ENCODE peak calls at places on chromosomes 13 and 19, in seven cellular contexts. One of them, this sample, is unnamed.

GRCh38 chr13:38167164-38167822 is 182.4 kb upstream of the UFM1 start:
- DNase-seq in adrenal gland: no peak
- DNase-seq in cardiac muscle cell: no peak
- DNase-seq in neural progenitor cell: no peak
- DNase-seq in AG10803: no peak
- DNase-seq in colonic mucosa: no peak
- DNase-seq in A673: no peak
- DNase-seq in this sample: no peak

GRCh38 chr13:29908411-29908810 is 58.0 kb upstream of the UBL3 start:
- DNase-seq in adrenal gland: no peak
- DNase-seq in cardiac muscle cell: no peak
- DNase-seq in neural progenitor cell: no peak
- DNase-seq in AG10803: peak; percentile 95
- DNase-seq in colonic mucosa: no peak
- DNase-seq in A673: no peak
- DNase-seq in this sample: peak; percentile 65

GRCh38 chr13:100203696-100204367 is 114.9 kb downstream of the PCCA start:
- DNase-seq in adrenal gland: no peak
- DNase-seq in cardiac muscle cell: no peak
- DNase-seq in neural progenitor cell: no peak
- DNase-seq in AG10803: peak; percentile 63
- DNase-seq in colonic mucosa: no peak
- DNase-seq in A673: peak; percentile 11
- DNase-seq in this sample: peak; percentile 29

GRCh38 chr19:10699650-10700335 is 1.4 kb upstream of the QTRT1 start:
- DNase-seq in adrenal gland: peak; percentile 85
- DNase-seq in cardiac muscle cell: peak; percentile 58
- DNase-seq in neural progenitor cell: peak; percentile 70
- DNase-seq in AG10803: peak; percentile 50
- DNase-seq in colonic mucosa: peak; percentile 76
- DNase-seq in A673: peak; percentile 81
- DNase-seq in this sample: peak; percentile 73

GRCh38 chr13:37413161-37413560 is 185.4 kb downstream of the POSTN start:
- DNase-seq in adrenal gland: no peak
- DNase-seq in cardiac muscle cell: no peak
- DNase-seq in neural progenitor cell: no peak
- DNase-seq in AG10803: no peak
- DNase-seq in colonic mucosa: no peak
- DNase-seq in A673: no peak
- DNase-seq in this sample: no peak

GRCh38 chr13:45989607-45990006 is 62.9 kb downstream of the ZC3H13 start:
- DNase-seq in adrenal gland: no peak
- DNase-seq in cardiac muscle cell: no peak
- DNase-seq in neural progenitor cell: no peak
- DNase-seq in AG10803: peak; percentile 82
- DNase-seq in colonic mucosa: no peak
- DNase-seq in A673: no peak
- DNase-seq in this sample: peak; percentile 83

GRCh38 chr19:55152017-55152416 is 3.0 kb upstream of the TNNT1 start:
- DNase-seq in adrenal gland: no peak
- DNase-seq in cardiac muscle cell: no peak
- DNase-seq in neural progenitor cell: no peak
- DNase-seq in AG10803: no peak
- DNase-seq in colonic mucosa: no peak
- DNase-seq in A673: peak; percentile 84
- DNase-seq in this sample: no peak

GRCh38 chr13:24511019-24511823 is 1.4 kb downstream of the PARP4 start:
- DNase-seq in adrenal gland: no peak
- DNase-seq in cardiac muscle cell: no peak
- DNase-seq in neural progenitor cell: peak; percentile 11
- DNase-seq in AG10803: peak; percentile 84
- DNase-seq in colonic mucosa: peak; percentile 66
- DNase-seq in A673: peak; percentile 73
- DNase-seq in this sample: peak; percentile 82

GRCh38 chr13:113446488-113446854 is 6.8 kb downstream of the ADPRHL1 start:
- DNase-seq in adrenal gland: no peak
- DNase-seq in cardiac muscle cell: no peak
- DNase-seq in neural progenitor cell: no peak
- DNase-seq in AG10803: no peak
- DNase-seq in colonic mucosa: no peak
- DNase-seq in A673: no peak
- DNase-seq in this sample: no peak

GRCh38 chr19:2523630-2524311 is 47.8 kb downstream of the GADD45B start:
- DNase-seq in adrenal gland: no peak
- DNase-seq in cardiac muscle cell: no peak
- DNase-seq in neural progenitor cell: peak; percentile 54
- DNase-seq in AG10803: peak; percentile 83
- DNase-seq in colonic mucosa: no peak
- DNase-seq in A673: peak; percentile 54
- DNase-seq in this sample: no peak

GRCh38 chr13:25902946-25903345 is 148.9 kb downstream of the SHISA2 start:
- DNase-seq in adrenal gland: no peak
- DNase-seq in cardiac muscle cell: no peak
- DNase-seq in neural progenitor cell: no peak
- DNase-seq in AG10803: no peak
- DNase-seq in colonic mucosa: no peak
- DNase-seq in A673: no peak
- DNase-seq in this sample: no peak

GRCh38 chr13:52749446-52749845 is 9.8 kb upstream of the CNMD start:
- DNase-seq in adrenal gland: no peak
- DNase-seq in cardiac muscle cell: no peak
- DNase-seq in neural progenitor cell: no peak
- DNase-seq in AG10803: no peak
- DNase-seq in colonic mucosa: no peak
- DNase-seq in A673: no peak
- DNase-seq in this sample: no peak

GRCh38 chr19:11101057-11101456 is 11.8 kb downstream of the LDLR start:
- DNase-seq in adrenal gland: no peak
- DNase-seq in cardiac muscle cell: no peak
- DNase-seq in neural progenitor cell: no peak
- DNase-seq in AG10803: no peak
- DNase-seq in colonic mucosa: no peak
- DNase-seq in A673: no peak
- DNase-seq in this sample: no peak

GRCh38 chr13:76982051-76982450 is 9.8 kb upstream of the CLN5 start:
- DNase-seq in adrenal gland: no peak
- DNase-seq in cardiac muscle cell: no peak
- DNase-seq in neural progenitor cell: no peak
- DNase-seq in AG10803: no peak
- DNase-seq in colonic mucosa: no peak
- DNase-seq in A673: no peak
- DNase-seq in this sample: no peak

GRCh38 chr19:23946569-23946968 is 31.9 kb downstream of the ZNF726 start:
- DNase-seq in adrenal gland: no peak
- DNase-seq in cardiac muscle cell: no peak
- DNase-seq in neural progenitor cell: no peak
- DNase-seq in AG10803: no peak
- DNase-seq in colonic mucosa: no peak
- DNase-seq in A673: no peak
- DNase-seq in this sample: no peak

GRCh38 chr19:58543826-58544590 is at the start of gene TRIM28:
- DNase-seq in adrenal gland: peak; percentile 99
- DNase-seq in cardiac muscle cell: peak; percentile 98
- DNase-seq in neural progenitor cell: peak; percentile 99
- DNase-seq in AG10803: peak; percentile 99
- DNase-seq in colonic mucosa: peak; percentile 99
- DNase-seq in A673: peak; percentile 100
- DNase-seq in this sample: peak; percentile 99

GRCh38 chr13:79901336-79901735 is 420.4 kb downstream of the NDFIP2 start:
- DNase-seq in adrenal gland: no peak
- DNase-seq in cardiac muscle cell: no peak
- DNase-seq in neural progenitor cell: peak; percentile 8
- DNase-seq in AG10803: no peak
- DNase-seq in colonic mucosa: no peak
- DNase-seq in A673: peak; percentile 93
- DNase-seq in this sample: peak; percentile 61

GRCh38 chr13:26061947-26062346 is 10.1 kb upstream of the SHISA2 start:
- DNase-seq in adrenal gland: no peak
- DNase-seq in cardiac muscle cell: no peak
- DNase-seq in neural progenitor cell: no peak
- DNase-seq in AG10803: peak; percentile 66
- DNase-seq in colonic mucosa: no peak
- DNase-seq in A673: no peak
- DNase-seq in this sample: peak; percentile 67

GRCh38 chr19:45981350-45981749 is 7.7 kb upstream of the NOVA2 start:
- DNase-seq in adrenal gland: peak; percentile 80
- DNase-seq in cardiac muscle cell: no peak
- DNase-seq in neural progenitor cell: no peak
- DNase-seq in AG10803: peak; percentile 9
- DNase-seq in colonic mucosa: no peak
- DNase-seq in A673: no peak
- DNase-seq in this sample: peak; percentile 33

GRCh38 chr19:610801-611505 is 21.3 kb downstream of the HCN2 start:
- DNase-seq in adrenal gland: peak; percentile 85
- DNase-seq in cardiac muscle cell: no peak
- DNase-seq in neural progenitor cell: no peak
- DNase-seq in AG10803: peak; percentile 74
- DNase-seq in colonic mucosa: no peak
- DNase-seq in A673: peak; percentile 98
- DNase-seq in this sample: peak; percentile 77
- H3K4me3 ChIP-seq in adrenal gland: peak overlapping the region; percentile 50
- H3K4me3 ChIP-seq in cardiac muscle cell: no peak overlapping the region
- H3K4me3 ChIP-seq in neural progenitor cell: no peak overlapping the region
- H3K4me3 ChIP-seq in AG10803: no peak overlapping the region
- H3K4me3 ChIP-seq in colonic mucosa: peak overlapping the region; percentile 15
- H3K4me3 ChIP-seq in A673: peak overlapping the region; percentile 32
- H3K4me3 ChIP-seq in this sample: no peak overlapping the region

GRCh38 chr19:18321729-18322091 is 1.2 kb downstream of the LSM4 start:
- DNase-seq in adrenal gland: no peak
- DNase-seq in cardiac muscle cell: no peak
- DNase-seq in neural progenitor cell: no peak
- DNase-seq in AG10803: no peak
- DNase-seq in colonic mucosa: no peak
- DNase-seq in A673: peak; percentile 40
- DNase-seq in this sample: peak; percentile 40

GRCh38 chr19:18320865-18321728 is 1.8 kb downstream of the LSM4 start:
- DNase-seq in adrenal gland: no peak
- DNase-seq in cardiac muscle cell: no peak
- DNase-seq in neural progenitor cell: no peak
- DNase-seq in AG10803: no peak
- DNase-seq in colonic mucosa: peak; percentile 88
- DNase-seq in A673: no peak
- DNase-seq in this sample: no peak

GRCh38 chr19:18322318-18322758 is 538 bp downstream of the LSM4 start:
- DNase-seq in adrenal gland: no peak
- DNase-seq in cardiac muscle cell: peak; percentile 63
- DNase-seq in neural progenitor cell: peak; percentile 81
- DNase-seq in AG10803: peak; percentile 59
- DNase-seq in colonic mucosa: peak; percentile 87
- DNase-seq in A673: peak; percentile 54
- DNase-seq in this sample: peak; percentile 68

GRCh38 chr19:18319591-18320135 is 3.2 kb downstream of the LSM4 start:
- DNase-seq in adrenal gland: no peak
- DNase-seq in cardiac muscle cell: no peak
- DNase-seq in neural progenitor cell: no peak
- DNase-seq in AG10803: no peak
- DNase-seq in colonic mucosa: peak; percentile 92
- DNase-seq in A673: no peak
- DNase-seq in this sample: no peak

DNA sequence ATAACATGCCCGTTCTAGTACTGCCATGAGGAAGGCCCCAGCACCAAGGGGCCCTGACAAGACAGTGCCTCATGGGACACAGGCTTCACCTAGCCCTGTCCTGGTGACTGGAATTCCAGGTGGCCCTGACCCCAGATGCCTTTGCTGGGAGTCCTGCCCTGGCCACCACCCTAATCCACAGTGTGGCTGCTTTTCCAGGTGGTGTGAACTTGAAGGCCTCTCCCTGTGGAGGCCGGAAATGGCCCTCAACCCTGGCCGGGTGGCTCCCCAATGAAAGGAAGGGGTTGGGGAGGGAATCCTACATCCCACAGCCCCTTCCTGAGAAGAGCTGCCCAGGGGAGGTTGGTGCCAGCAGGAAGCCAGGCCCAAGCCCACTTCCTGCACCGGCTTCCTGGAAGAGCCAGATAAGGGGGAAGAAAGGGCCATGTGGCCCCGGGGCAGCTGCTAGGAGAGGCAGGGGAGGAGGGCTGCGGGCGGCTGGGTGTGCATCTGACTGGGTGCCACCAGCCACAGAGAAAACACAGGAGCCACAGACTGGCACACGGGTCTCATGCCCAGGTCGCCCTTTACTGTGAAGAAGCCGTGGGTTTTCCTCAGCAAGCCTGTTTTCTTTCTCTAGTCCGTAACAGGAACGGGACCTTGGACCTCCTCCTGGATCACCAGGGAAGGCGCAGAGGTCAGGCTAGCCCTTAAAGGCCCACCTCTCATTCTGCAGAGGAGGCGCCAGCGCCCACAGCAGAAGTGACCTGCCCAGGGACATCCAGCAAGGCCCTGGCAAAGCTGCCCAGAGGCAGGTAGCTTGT is 4.7 kb downstream of the LSM4 start:
- DNase-seq in adrenal gland: no peak
- DNase-seq in cardiac muscle cell: no peak
- DNase-seq in neural progenitor cell: no peak
- DNase-seq in AG10803: no peak
- DNase-seq in colonic mucosa: no peak
- DNase-seq in A673: no peak
- DNase-seq in this sample: no peak
- H3K4me3 ChIP-seq in adrenal gland: no peak overlapping the region
- H3K4me3 ChIP-seq in cardiac muscle cell: no peak overlapping the region
- H3K4me3 ChIP-seq in neural progenitor cell: no peak overlapping the region
- H3K4me3 ChIP-seq in AG10803: no peak overlapping the region
- H3K4me3 ChIP-seq in colonic mucosa: no peak overlapping the region
- H3K4me3 ChIP-seq in A673: no peak overlapping the region
- H3K4me3 ChIP-seq in this sample: no peak overlapping the region

DNA sequence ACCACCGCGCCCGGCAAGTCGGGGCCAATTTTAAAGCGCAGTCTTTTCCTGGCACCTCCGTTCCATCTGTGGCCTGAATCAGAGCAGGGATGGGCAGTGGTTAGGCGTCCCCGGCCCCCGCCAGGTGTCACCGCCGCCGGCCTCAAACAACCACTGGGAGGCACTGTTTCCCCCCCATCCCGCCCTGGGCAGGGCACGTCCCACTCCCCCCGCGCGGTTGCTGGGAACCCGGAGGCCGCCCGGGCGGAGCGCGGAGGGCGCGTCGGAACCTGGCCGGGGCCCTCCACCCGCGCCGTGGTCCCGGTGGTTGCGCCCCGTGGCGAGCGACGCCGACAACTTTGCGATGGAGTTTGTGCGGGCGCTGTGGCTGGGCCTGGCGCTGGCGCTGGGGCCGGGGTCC is at the start of gene GRIN3B:
- DNase-seq in adrenal gland: no peak
- DNase-seq in cardiac muscle cell: peak; percentile 85
- DNase-seq in neural progenitor cell: peak; percentile 90
- DNase-seq in AG10803: peak; percentile 44
- DNase-seq in colonic mucosa: peak; percentile 65
- DNase-seq in A673: peak; percentile 81
- DNase-seq in this sample: peak; percentile 58
- H3K4me3 ChIP-seq in adrenal gland: no peak within 1 kb of the TSS
- H3K4me3 ChIP-seq in cardiac muscle cell: peak within 1 kb of the TSS; percentile 35
- H3K4me3 ChIP-seq in neural progenitor cell: peak within 1 kb of the TSS; percentile 73
- H3K4me3 ChIP-seq in AG10803: no peak within 1 kb of the TSS
- H3K4me3 ChIP-seq in colonic mucosa: no peak within 1 kb of the TSS
- H3K4me3 ChIP-seq in A673: peak within 1 kb of the TSS; percentile 34
- H3K4me3 ChIP-seq in this sample: no peak within 1 kb of the TSS

GRCh38 chr19:18415177-18415867 is 3.9 kb upstream of the SSBP4 start:
- DNase-seq in adrenal gland: peak; percentile 87
- DNase-seq in cardiac muscle cell: no peak
- DNase-seq in neural progenitor cell: no peak
- DNase-seq in AG10803: peak; percentile 88
- DNase-seq in colonic mucosa: peak; percentile 55
- DNase-seq in A673: peak; percentile 99
- DNase-seq in this sample: peak; percentile 80
- H3K4me3 ChIP-seq in adrenal gland: peak overlapping the region; percentile 24
- H3K4me3 ChIP-seq in cardiac muscle cell: no peak overlapping the region
- H3K4me3 ChIP-seq in neural progenitor cell: no peak overlapping the region
- H3K4me3 ChIP-seq in AG10803: peak overlapping the region; percentile 59
- H3K4me3 ChIP-seq in colonic mucosa: no peak overlapping the region
- H3K4me3 ChIP-seq in A673: no peak overlapping the region
- H3K4me3 ChIP-seq in this sample: peak overlapping the region; percentile 30

GRCh38 chr19:14434543-14435319 is 1.6 kb downstream of the PKN1 start:
- DNase-seq in adrenal gland: peak; percentile 91
- DNase-seq in cardiac muscle cell: no peak
- DNase-seq in neural progenitor cell: no peak
- DNase-seq in AG10803: peak; percentile 77
- DNase-seq in colonic mucosa: peak; percentile 52
- DNase-seq in A673: no peak
- DNase-seq in this sample: peak; percentile 83
- H3K4me3 ChIP-seq in adrenal gland: peak overlapping the region; percentile 90
- H3K4me3 ChIP-seq in cardiac muscle cell: no peak overlapping the region
- H3K4me3 ChIP-seq in neural progenitor cell: peak overlapping the region; percentile 94
- H3K4me3 ChIP-seq in AG10803: peak overlapping the region; percentile 76
- H3K4me3 ChIP-seq in colonic mucosa: no peak overlapping the region
- H3K4me3 ChIP-seq in A673: peak overlapping the region; percentile 89
- H3K4me3 ChIP-seq in this sample: peak overlapping the region; percentile 80